ENCODE peak calls at places on chromosomes 6 and 20, in four cellular contexts. M, N, Y and K are unnamed samples.

GRCh38 chr6:18491303-18492090 is 104.3 kb downstream of the RNF144B start:
- DNase-seq in Y (no peak), M (no peak), N (no peak), K (no peak)

GRCh38 chr6:16278048-16278724 is 39.8 kb downstream of the GMPR start:
- DNase-seq in N (no peak), M (no peak), Y (no peak), K (no peak)

GRCh38 chr6:48809700-48810099 is 653.4 kb downstream of the MMUT start:
- DNase-seq in M (no peak), N (no peak), Y (no peak), K (no peak)

GRCh38 chr20:31811796-31812728 is 7.1 kb upstream of the MYLK2 start:
- DNase-seq in N (peak), M (no peak), Y (no peak), K (no peak)

GRCh38 chr6:41939091-41939847 is 2.3 kb downstream of the CCND3 start:
- DNase-seq in Y (no peak), N (peak), M (no peak), K (no peak)

GRCh38 chr20:35901678-35902544 is 52.4 kb downstream of the SCAND1 start:
- DNase-seq in M (peak), N (peak), Y (no peak), K (no peak)

GRCh38 chr6:83702077-83702476 is 6.8 kb downstream of the SNAP91 start:
- DNase-seq in N (no peak), Y (no peak), M (no peak), K (no peak)

GRCh38 chr6:5315883-5316282 is 54.6 kb downstream of the FARS2 start:
- DNase-seq in Y (no peak), N (no peak), M (no peak), K (peak)

GRCh38 chr6:134041093-134041492 is 11.3 kb downstream of the SLC2A12 start:
- DNase-seq in N (no peak), M (no peak), Y (no peak), K (no peak)

GRCh38 chr6:3811191-3811590 is 38.0 kb upstream of the FAM50B start:
- DNase-seq in N (no peak), M (no peak), Y (no peak), K (no peak)

GRCh38 chr6:3809982-3810381 is 39.2 kb upstream of the FAM50B start:
- DNase-seq in M (no peak), Y (no peak), N (no peak), K (no peak)

GRCh38 chr6:3808189-3808588 is 41.0 kb upstream of the FAM50B start:
- DNase-seq in M (no peak), Y (no peak), N (no peak), K (no peak)

GRCh38 chr6:3809515-3809891 is 39.7 kb upstream of the FAM50B start:
- DNase-seq in N (no peak), Y (no peak), M (no peak), K (no peak)

GRCh38 chr6:3808759-3809514 is 40.2 kb upstream of the FAM50B start:
- DNase-seq in N (no peak), M (peak), Y (no peak), K (no peak)
- TF ChIP-seq RFX5 in N (no peak), M (no peak), Y (no peak), K (no peak)

DNA sequence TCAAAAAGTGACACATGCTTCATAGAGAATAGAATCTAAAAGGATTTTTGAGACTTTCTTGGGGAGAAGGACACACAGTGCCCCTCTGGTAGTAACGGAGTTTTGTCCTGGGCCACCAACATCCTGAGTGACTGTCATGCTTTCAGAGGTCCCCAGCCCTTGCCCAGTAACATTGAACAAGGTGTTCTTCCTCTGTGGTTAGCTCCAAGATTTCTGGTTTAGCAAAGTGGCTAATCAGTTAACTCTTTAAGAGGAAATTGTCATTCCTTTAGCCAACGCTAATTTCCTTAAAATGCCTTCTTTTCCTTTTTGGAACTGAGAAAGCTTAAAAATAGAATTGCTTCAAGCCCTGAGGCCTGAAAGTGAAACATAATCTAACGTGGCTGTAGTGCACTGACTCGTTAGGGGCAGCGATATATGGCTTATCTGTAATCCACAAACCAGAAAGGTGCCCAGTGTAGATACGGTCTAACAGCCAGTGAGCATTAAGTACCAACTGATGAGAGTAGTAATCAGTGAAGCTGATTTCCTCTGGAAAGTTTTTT is 7.8 kb downstream of the E2F3 start:
- DNase-seq in Y (peak), N (no peak), M (no peak), K (no peak)
- TF ChIP-seq JUND in Y (no peak), N (peak), M (no peak), K (no peak)

DNA sequence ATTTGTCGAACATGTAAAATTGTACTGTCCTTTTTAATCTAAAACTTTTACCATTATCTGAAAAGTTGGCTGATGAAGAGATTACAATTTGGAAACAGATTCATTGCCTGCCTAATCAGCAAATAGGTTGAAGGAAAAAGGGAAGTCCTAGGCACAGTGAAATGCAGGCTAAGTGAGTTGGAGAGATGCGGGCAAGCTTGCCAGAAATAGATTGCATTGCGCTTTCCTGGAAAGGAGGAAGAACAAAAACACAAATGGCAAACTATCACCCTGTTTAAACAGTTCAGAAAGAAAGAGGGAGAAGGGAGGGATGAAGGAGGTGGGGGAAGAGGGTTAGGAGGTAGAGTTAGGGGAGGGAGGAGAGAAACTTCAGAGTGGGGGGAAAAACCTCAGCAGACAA is 465.1 kb downstream of the TFAP2B start:
- DNase-seq in Y (no peak), N (no peak), M (no peak), K (no peak)
- TF ChIP-seq SMC3 in Y (no peak), N (no peak), M (no peak), K (no peak)

DNA sequence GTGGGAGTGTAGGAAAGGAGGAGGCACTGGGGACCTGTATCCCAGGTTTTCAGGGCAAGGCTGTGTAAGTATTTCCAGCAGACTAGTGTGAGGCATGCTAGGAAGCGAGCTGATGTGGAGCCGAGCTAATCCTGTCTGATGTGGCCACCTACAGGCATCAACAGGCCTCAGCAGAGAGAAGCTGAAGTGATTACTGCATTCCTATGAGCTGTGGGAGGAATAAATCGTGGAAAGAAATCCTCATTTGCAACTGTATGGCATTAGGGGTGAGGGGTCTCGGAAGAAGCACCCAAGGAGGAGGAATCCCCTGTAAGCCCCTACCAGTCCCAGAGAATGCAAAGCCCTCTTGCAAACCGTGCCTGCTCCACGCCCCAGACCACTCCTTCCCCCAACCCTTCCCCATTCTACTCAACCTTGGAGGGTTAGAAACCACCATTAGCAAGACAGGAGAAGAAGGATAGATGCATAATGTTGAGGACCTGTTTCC is 41.6 kb downstream of the C6orf15 start:
- DNase-seq in N (no peak), Y (no peak), M (peak), K (no peak)
- TF ChIP-seq RFX5 in N (no peak), Y (no peak), M (no peak), K (no peak)

DNA sequence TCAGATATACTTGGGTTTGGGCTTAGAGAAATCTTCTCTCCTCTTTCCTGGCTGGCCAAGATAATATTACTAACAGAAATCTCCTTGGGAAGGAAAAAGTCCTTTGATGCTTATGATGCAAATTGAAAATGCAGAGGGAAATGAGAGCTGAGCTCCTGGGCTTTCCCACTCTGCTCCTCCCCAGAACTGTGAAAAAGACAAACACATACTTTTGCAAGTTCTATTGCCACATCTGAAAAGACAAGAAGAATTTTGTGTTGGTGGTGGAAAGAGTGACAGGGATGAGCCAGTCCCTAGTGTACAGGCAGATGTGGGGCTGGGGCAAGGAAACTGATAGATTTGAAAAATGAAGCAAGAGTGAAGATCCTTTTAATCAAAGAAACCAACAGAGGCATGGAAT is 185.8 kb downstream of the ANKRD60 start:
- DNase-seq in Y (no peak), N (no peak), M (no peak), K (no peak)
- TF ChIP-seq JUND in Y (no peak), N (no peak), M (no peak), K (no peak)

DNA sequence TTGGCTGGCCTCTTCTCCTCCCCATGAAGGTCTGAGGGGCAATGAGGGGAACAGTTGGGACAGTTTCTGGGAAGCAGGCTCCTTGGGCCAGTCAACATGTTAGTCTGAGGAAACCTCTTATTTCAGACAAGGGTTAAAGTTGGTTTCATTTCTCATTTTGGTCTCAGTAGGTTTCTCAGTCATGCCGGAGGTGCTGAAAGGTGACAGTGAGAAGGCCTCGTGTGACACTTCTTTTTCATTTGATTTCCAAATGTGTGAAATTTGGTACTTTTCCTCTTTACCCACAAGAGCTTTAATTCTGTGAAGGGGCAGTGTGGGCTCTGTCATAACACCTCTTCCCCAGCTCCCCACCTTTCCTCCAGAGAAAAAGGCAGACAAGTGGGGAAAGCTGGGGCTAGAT is 7.5 kb upstream of the GLP1R start:
- DNase-seq in M (no peak), Y (peak), N (no peak), K (no peak)
- TF ChIP-seq SMC3 in M (no peak), Y (no peak), N (no peak), K (no peak)